ENCODE peak calls at places on chromosomes 5 and 9, in seven cellular contexts. One of them, this sample, is unnamed.
A peak's percentile ranks its signal among the peaks of the same experiment; 100 is the strongest.

GRCh38 chr5:61637566-61637965 is 305.5 kb downstream of the ZSWIM6 start:
- DNase-seq in kidney: no peak
- DNase-seq in progenitor cell of endocrine pancreas: no peak
- DNase-seq in CD4-positive, alpha-beta T cell: no peak
- DNase-seq in nephron progenitor cell: no peak
- DNase-seq in neural crest cell: peak; percentile 53
- DNase-seq in K562: no peak
- DNase-seq in this sample: no peak

GRCh38 chr9:116288658-116289057 is 135.1 kb downstream of the PAPPA start:
- DNase-seq in progenitor cell of endocrine pancreas: no peak
- DNase-seq in nephron progenitor cell: no peak
- DNase-seq in K562: no peak
- DNase-seq in kidney: no peak
- DNase-seq in CD4-positive, alpha-beta T cell: no peak
- DNase-seq in neural crest cell: no peak
- DNase-seq in this sample: no peak

GRCh38 chr5:179163236-179164155 is 103.3 kb downstream of the ZNF354C start:
- DNase-seq in nephron progenitor cell: no peak
- DNase-seq in kidney: peak; percentile 60
- DNase-seq in progenitor cell of endocrine pancreas: no peak
- DNase-seq in CD4-positive, alpha-beta T cell: no peak
- DNase-seq in K562: no peak
- DNase-seq in neural crest cell: no peak
- DNase-seq in this sample: no peak

GRCh38 chr5:100647461-100648230 is 112.5 kb downstream of the FAM174A start:
- DNase-seq in CD4-positive, alpha-beta T cell: no peak
- DNase-seq in progenitor cell of endocrine pancreas: no peak
- DNase-seq in nephron progenitor cell: peak; percentile 5
- DNase-seq in K562: peak; percentile 30
- DNase-seq in neural crest cell: no peak
- DNase-seq in kidney: peak; percentile 91
- DNase-seq in this sample: peak; percentile 32

GRCh38 chr5:133340002-133340755 is 272.2 kb downstream of the FSTL4 start:
- DNase-seq in progenitor cell of endocrine pancreas: no peak
- DNase-seq in kidney: peak; percentile 4
- DNase-seq in CD4-positive, alpha-beta T cell: no peak
- DNase-seq in K562: no peak
- DNase-seq in nephron progenitor cell: no peak
- DNase-seq in neural crest cell: no peak
- DNase-seq in this sample: no peak

GRCh38 chr5:173618927-173619519 is 2.6 kb upstream of the BOD1 start:
- DNase-seq in kidney: no peak
- DNase-seq in neural crest cell: peak; percentile 48
- DNase-seq in K562: peak; percentile 69
- DNase-seq in progenitor cell of endocrine pancreas: peak; percentile 25
- DNase-seq in CD4-positive, alpha-beta T cell: peak; percentile 22
- DNase-seq in nephron progenitor cell: peak; percentile 35
- DNase-seq in this sample: no peak

GRCh38 chr9:81529556-81530193 is 159.7 kb downstream of the TLE1 start:
- DNase-seq in nephron progenitor cell: no peak
- DNase-seq in progenitor cell of endocrine pancreas: no peak
- DNase-seq in CD4-positive, alpha-beta T cell: no peak
- DNase-seq in K562: no peak
- DNase-seq in neural crest cell: no peak
- DNase-seq in kidney: no peak
- DNase-seq in this sample: no peak

GRCh38 chr5:137252513-137252912 is 246.6 kb downstream of the SPOCK1 start:
- DNase-seq in progenitor cell of endocrine pancreas: no peak
- DNase-seq in nephron progenitor cell: no peak
- DNase-seq in CD4-positive, alpha-beta T cell: no peak
- DNase-seq in kidney: no peak
- DNase-seq in neural crest cell: no peak
- DNase-seq in K562: no peak
- DNase-seq in this sample: no peak

GRCh38 chr9:132486706-132487350 is 76.8 kb downstream of the CFAP77 start:
- DNase-seq in kidney: peak; percentile 61
- DNase-seq in nephron progenitor cell: peak; percentile 71
- DNase-seq in neural crest cell: no peak
- DNase-seq in CD4-positive, alpha-beta T cell: peak; percentile 13
- DNase-seq in progenitor cell of endocrine pancreas: no peak
- DNase-seq in K562: no peak
- DNase-seq in this sample: no peak

GRCh38 chr5:162052671-162053070 is 14.9 kb upstream of the GABRG2 start:
- DNase-seq in CD4-positive, alpha-beta T cell: no peak
- DNase-seq in K562: no peak
- DNase-seq in kidney: no peak
- DNase-seq in nephron progenitor cell: no peak
- DNase-seq in neural crest cell: no peak
- DNase-seq in progenitor cell of endocrine pancreas: no peak
- DNase-seq in this sample: no peak

GRCh38 chr5:38551020-38552017 is 5.1 kb downstream of the LIFR start:
- DNase-seq in neural crest cell: no peak
- DNase-seq in kidney: no peak
- DNase-seq in nephron progenitor cell: no peak
- DNase-seq in CD4-positive, alpha-beta T cell: no peak
- DNase-seq in K562: peak; percentile 25
- DNase-seq in progenitor cell of endocrine pancreas: no peak
- DNase-seq in this sample: no peak

GRCh38 chr5:159891371-159891770 is 24.9 kb upstream of the ADRA1B start:
- DNase-seq in nephron progenitor cell: peak; percentile 14
- DNase-seq in neural crest cell: no peak
- DNase-seq in progenitor cell of endocrine pancreas: no peak
- DNase-seq in CD4-positive, alpha-beta T cell: no peak
- DNase-seq in kidney: no peak
- DNase-seq in K562: no peak
- DNase-seq in this sample: no peak

GRCh38 chr5:132486318-132487094 is 4.1 kb downstream of the IRF1 start:
- DNase-seq in neural crest cell: no peak
- DNase-seq in progenitor cell of endocrine pancreas: no peak
- DNase-seq in CD4-positive, alpha-beta T cell: no peak
- DNase-seq in K562: no peak
- DNase-seq in nephron progenitor cell: no peak
- DNase-seq in kidney: peak; percentile 32
- DNase-seq in this sample: peak; percentile 20

GRCh38 chr9:3479516-3480352 is 46.1 kb downstream of the RFX3 start:
- DNase-seq in progenitor cell of endocrine pancreas: no peak
- DNase-seq in nephron progenitor cell: no peak
- DNase-seq in neural crest cell: no peak
- DNase-seq in kidney: no peak
- DNase-seq in K562: no peak
- DNase-seq in CD4-positive, alpha-beta T cell: no peak
- DNase-seq in this sample: no peak

GRCh38 chr9:91452844-91453243 is 29.2 kb upstream of the NFIL3 start:
- DNase-seq in neural crest cell: no peak
- DNase-seq in K562: no peak
- DNase-seq in kidney: no peak
- DNase-seq in progenitor cell of endocrine pancreas: no peak
- DNase-seq in nephron progenitor cell: no peak
- DNase-seq in CD4-positive, alpha-beta T cell: no peak
- DNase-seq in this sample: no peak

DNA sequence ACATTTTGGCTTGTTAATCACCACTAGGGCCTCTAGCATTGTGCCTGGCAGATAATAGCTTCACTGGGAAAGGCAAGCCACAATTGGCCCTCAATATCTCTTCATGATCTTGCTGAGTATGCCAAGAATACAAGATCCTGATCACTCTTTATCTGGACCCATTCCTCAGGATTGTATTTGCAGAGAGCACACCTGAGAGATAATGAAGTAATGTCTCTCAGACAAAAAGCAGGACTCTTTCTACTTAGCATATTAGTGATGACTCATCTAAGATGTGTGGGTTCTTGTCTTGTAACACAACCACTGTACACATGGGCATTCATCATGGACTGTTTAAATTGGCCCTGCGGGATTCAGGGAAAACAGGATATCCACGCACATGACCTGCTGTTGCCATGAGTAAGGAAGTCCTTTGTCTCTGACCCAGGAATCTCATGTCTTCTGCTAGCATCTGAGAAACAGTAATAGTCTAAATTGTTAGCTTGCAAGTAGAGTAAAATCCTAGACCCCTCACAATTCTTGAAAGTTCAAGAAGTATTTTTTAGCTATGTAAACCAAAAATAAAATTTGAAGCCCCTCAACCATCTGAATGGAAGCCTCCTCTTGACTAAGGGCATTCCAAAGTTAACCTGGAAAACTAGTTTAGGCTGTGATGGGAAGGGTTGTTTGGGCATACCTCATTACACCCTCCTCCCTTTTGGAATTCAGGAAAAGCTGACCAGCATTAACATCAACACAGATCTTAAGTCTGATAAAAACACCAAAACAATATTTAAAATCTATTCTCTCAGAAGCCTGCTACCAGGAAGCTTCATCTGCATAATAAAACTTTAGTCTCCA is 28.0 kb upstream of the NFIL3 start:
- DNase-seq in kidney: no peak
- DNase-seq in nephron progenitor cell: no peak
- DNase-seq in K562: no peak
- DNase-seq in CD4-positive, alpha-beta T cell: no peak
- DNase-seq in neural crest cell: no peak
- DNase-seq in progenitor cell of endocrine pancreas: no peak
- DNase-seq in this sample: no peak
- TF ChIP-seq CTCF in kidney: no peak
- TF ChIP-seq CTCF in nephron progenitor cell: no peak
- TF ChIP-seq CTCF in K562: no peak
- TF ChIP-seq CTCF in CD4-positive, alpha-beta T cell: no peak
- TF ChIP-seq CTCF in neural crest cell: no peak
- TF ChIP-seq CTCF in progenitor cell of endocrine pancreas: no peak
- TF ChIP-seq CTCF in this sample: no peak

DNA sequence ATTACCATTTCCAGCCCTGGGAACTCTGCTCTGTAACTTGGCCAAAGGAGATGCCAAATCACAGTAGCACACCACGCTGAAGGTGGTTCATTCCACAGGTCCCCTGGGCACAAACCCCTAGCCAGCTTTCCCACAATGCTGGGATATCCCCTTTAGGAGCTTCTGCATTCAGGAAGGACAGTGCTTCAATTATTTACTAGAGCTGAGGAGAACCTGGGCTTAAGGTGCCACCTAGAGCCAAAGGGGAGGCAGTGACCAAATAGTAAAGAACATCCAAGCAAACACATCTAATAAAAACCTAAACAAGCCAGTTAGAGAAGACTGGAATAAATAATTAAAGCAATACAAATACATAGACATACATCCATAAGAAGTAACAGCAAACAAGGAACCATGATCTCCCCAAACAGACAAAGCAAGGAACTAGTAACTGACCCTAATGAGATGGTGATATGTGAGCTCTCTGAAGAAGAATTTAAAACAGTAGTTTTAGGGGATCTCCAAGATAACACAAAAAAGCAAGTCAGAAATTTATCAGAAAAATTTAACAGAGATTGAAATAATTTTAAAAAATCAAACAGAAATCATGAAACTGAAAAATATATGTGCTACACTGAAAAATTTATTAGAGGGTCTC is 14.6 kb downstream of the KIF4B start:
- DNase-seq in progenitor cell of endocrine pancreas: no peak
- DNase-seq in nephron progenitor cell: no peak
- DNase-seq in K562: no peak
- DNase-seq in neural crest cell: no peak
- DNase-seq in kidney: no peak
- DNase-seq in CD4-positive, alpha-beta T cell: no peak
- DNase-seq in this sample: no peak
- TF ChIP-seq CTCF in progenitor cell of endocrine pancreas: peak; percentile 31
- TF ChIP-seq CTCF in nephron progenitor cell: no peak
- TF ChIP-seq CTCF in K562: peak; percentile 40
- TF ChIP-seq CTCF in neural crest cell: no peak
- TF ChIP-seq CTCF in kidney: no peak
- TF ChIP-seq CTCF in CD4-positive, alpha-beta T cell: no peak
- TF ChIP-seq CTCF in this sample: no peak

GRCh38 chr5:98193921-98194760 is 579.3 kb upstream of the RGMB start:
- DNase-seq in CD4-positive, alpha-beta T cell: no peak
- DNase-seq in K562: no peak
- DNase-seq in nephron progenitor cell: no peak
- DNase-seq in kidney: no peak
- DNase-seq in neural crest cell: no peak
- DNase-seq in progenitor cell of endocrine pancreas: no peak
- DNase-seq in this sample: no peak
- TF ChIP-seq CTCF in CD4-positive, alpha-beta T cell: no peak
- TF ChIP-seq CTCF in K562: no peak
- TF ChIP-seq CTCF in nephron progenitor cell: no peak
- TF ChIP-seq CTCF in kidney: no peak
- TF ChIP-seq CTCF in neural crest cell: no peak
- TF ChIP-seq CTCF in progenitor cell of endocrine pancreas: no peak
- TF ChIP-seq CTCF in this sample: no peak

GRCh38 chr9:126915281-126915816 is 767 bp downstream of the RALGPS1 start:
- DNase-seq in CD4-positive, alpha-beta T cell: peak; percentile 45
- DNase-seq in progenitor cell of endocrine pancreas: peak; percentile 82
- DNase-seq in nephron progenitor cell: no peak
- DNase-seq in kidney: peak; percentile 92
- DNase-seq in K562: no peak
- DNase-seq in neural crest cell: no peak
- DNase-seq in this sample: no peak

GRCh38 chr9:126915846-126916543 is 1.4 kb downstream of the RALGPS1 start:
- DNase-seq in CD4-positive, alpha-beta T cell: no peak
- DNase-seq in K562: no peak
- DNase-seq in neural crest cell: no peak
- DNase-seq in kidney: no peak
- DNase-seq in progenitor cell of endocrine pancreas: no peak
- DNase-seq in nephron progenitor cell: no peak
- DNase-seq in this sample: no peak

GRCh38 chr9:126919193-126919592 is 4.6 kb downstream of the RALGPS1 start:
- DNase-seq in nephron progenitor cell: no peak
- DNase-seq in CD4-positive, alpha-beta T cell: no peak
- DNase-seq in progenitor cell of endocrine pancreas: no peak
- DNase-seq in K562: no peak
- DNase-seq in kidney: no peak
- DNase-seq in neural crest cell: no peak
- DNase-seq in this sample: no peak

GRCh38 chr9:126914458-126915280 is at the start of gene RALGPS1:
- DNase-seq in kidney: peak; percentile 98
- DNase-seq in progenitor cell of endocrine pancreas: peak; percentile 88
- DNase-seq in nephron progenitor cell: peak; percentile 95
- DNase-seq in CD4-positive, alpha-beta T cell: peak; percentile 81
- DNase-seq in neural crest cell: peak; percentile 88
- DNase-seq in K562: peak; percentile 97
- DNase-seq in this sample: peak; percentile 74

GRCh38 chr9:126916909-126917308 is 2.3 kb downstream of the RALGPS1 start:
- DNase-seq in CD4-positive, alpha-beta T cell: no peak
- DNase-seq in progenitor cell of endocrine pancreas: no peak
- DNase-seq in kidney: no peak
- DNase-seq in neural crest cell: no peak
- DNase-seq in nephron progenitor cell: no peak
- DNase-seq in K562: no peak
- DNase-seq in this sample: no peak
- TF ChIP-seq CTCF in CD4-positive, alpha-beta T cell: no peak
- TF ChIP-seq CTCF in progenitor cell of endocrine pancreas: peak; percentile 9
- TF ChIP-seq CTCF in kidney: no peak
- TF ChIP-seq CTCF in neural crest cell: no peak
- TF ChIP-seq CTCF in nephron progenitor cell: no peak
- TF ChIP-seq CTCF in K562: peak; percentile 42
- TF ChIP-seq CTCF in this sample: no peak

GRCh38 chr5:80487829-80488708 is at the start of gene FAM151B:
- DNase-seq in CD4-positive, alpha-beta T cell: peak; percentile 62
- DNase-seq in neural crest cell: peak; percentile 66
- DNase-seq in nephron progenitor cell: peak; percentile 91
- DNase-seq in K562: no peak
- DNase-seq in kidney: peak; percentile 96
- DNase-seq in progenitor cell of endocrine pancreas: peak; percentile 90
- DNase-seq in this sample: peak; percentile 28
- TF ChIP-seq CTCF in CD4-positive, alpha-beta T cell: no peak
- TF ChIP-seq CTCF in neural crest cell: no peak
- TF ChIP-seq CTCF in nephron progenitor cell: no peak
- TF ChIP-seq CTCF in K562: no peak
- TF ChIP-seq CTCF in kidney: peak; percentile 16
- TF ChIP-seq CTCF in progenitor cell of endocrine pancreas: peak; percentile 14
- TF ChIP-seq CTCF in this sample: no peak

This sample was measured in omental fat pad.